ENCODE peak calls at places on chromosome 2, in five cellular contexts. Y, J, S, X and L are unnamed samples.

GRCh38 chr2:145158051-145158586 is 638.2 kb upstream of the ZEB2 start:
- DNase-seq in J (peak), S (peak), Y (no peak), X (peak), L (no peak)

GRCh38 chr2:133422946-133423345 is 145.3 kb downstream of the NCKAP5 start:
- DNase-seq in Y (no peak), S (no peak), J (no peak), X (no peak), L (no peak)

GRCh38 chr2:159891917-159892691 is 94.1 kb upstream of the CD302 start:
- DNase-seq in J (peak), Y (no peak), S (no peak), X (peak), L (no peak)

GRCh38 chr2:231615058-231615671 is 22.5 kb downstream of the TEX44 start:
- DNase-seq in X (peak), S (peak), J (no peak), Y (no peak), L (peak)

GRCh38 chr2:192515937-192516336 is 321.2 kb upstream of the TMEFF2 start:
- DNase-seq in J (no peak), Y (no peak), X (no peak), S (no peak), L (no peak)

GRCh38 chr2:30335981-30336538 is 104.7 kb downstream of the LBH start:
- DNase-seq in Y (peak), S (no peak), X (peak), J (no peak), L (no peak)

GRCh38 chr2:70647873-70648481 is 94.4 kb upstream of the TGFA start:
- DNase-seq in J (peak), X (peak), Y (peak), S (peak), L (peak)

GRCh38 chr2:220166616-220167015 is 539.2 kb downstream of the SLC4A3 start:
- DNase-seq in S (no peak), X (no peak), J (no peak), Y (no peak), L (no peak)

GRCh38 chr2:127857494-127857818 is 499 bp downstream of the POLR2D start:
- DNase-seq in Y (no peak), S (no peak), X (peak), J (no peak), L (peak)

GRCh38 chr2:223576873-223577272 is 25.3 kb downstream of the SCG2 start:
- DNase-seq in J (peak), Y (no peak), S (no peak), X (peak), L (no peak)

GRCh38 chr2:68099260-68099659 is 36.5 kb upstream of the C1D start:
- DNase-seq in X (no peak), S (no peak), Y (no peak), J (no peak), L (no peak)

GRCh38 chr2:80053522-80054338 is 250.8 kb downstream of the LRRTM1 start:
- DNase-seq in J (no peak), Y (no peak), X (peak), S (no peak), L (no peak)

GRCh38 chr2:85761-86160 is 39.5 kb upstream of the FAM110C start:
- DNase-seq in X (no peak), Y (no peak), J (no peak), S (no peak), L (no peak)

GRCh38 chr2:127155901-127156300 is 48.9 kb upstream of the BIN1 start:
- DNase-seq in J (no peak), Y (no peak), S (no peak), X (no peak), L (no peak)

GRCh38 chr2:223944166-223944703 is 900 bp downstream of the WDFY1 start:
- DNase-seq in J (no peak), Y (peak), S (peak), X (peak), L (peak)

GRCh38 chr2:158131919-158132566 is 30.4 kb downstream of the UPP2 start:
- DNase-seq in S (no peak), Y (no peak), X (no peak), J (no peak), L (no peak)

GRCh38 chr2:166127217-166128155 is at the start of gene SCN1A:
- DNase-seq in Y (peak), J (no peak), X (peak), S (no peak), L (peak)

GRCh38 chr2:161771148-161771547 is 146.9 kb downstream of the SLC4A10 start:
- DNase-seq in Y (no peak), X (no peak), S (no peak), J (no peak), L (no peak)

GRCh38 chr2:10995366-10995970 is 83.7 kb downstream of the KCNF1 start:
- DNase-seq in X (no peak), S (no peak), J (no peak), Y (no peak), L (no peak)

GRCh38 chr2:211941359-211941758 is 597.2 kb downstream of the ERBB4 start:
- DNase-seq in J (no peak), S (no peak), Y (no peak), X (no peak), L (no peak)

GRCh38 chr2:7427293-7428060 is 510.3 kb downstream of the RNF144A start:
- DNase-seq in Y (peak), S (no peak), J (peak), X (peak), L (peak)

GRCh38 chr2:202104286-202104870 is 31.3 kb downstream of the KIAA2012 start:
- DNase-seq in S (peak), Y (peak), X (peak), J (peak), L (peak)

GRCh38 chr2:57515366-57515765 is 531.2 kb upstream of the VRK2 start:
- DNase-seq in S (no peak), Y (no peak), J (no peak), X (no peak), L (no peak)

GRCh38 chr2:2839393-2840096 is 508.5 kb upstream of the MYT1L start:
- DNase-seq in S (no peak), J (no peak), Y (no peak), X (no peak), L (no peak)

GRCh38 chr2:178273787-178274360 is 79.6 kb downstream of the OSBPL6 start:
- DNase-seq in X (peak), S (no peak), J (no peak), Y (no peak), L (no peak)

GRCh38 chr2:188410504-188411235 is 119.0 kb downstream of the GULP1 start:
- DNase-seq in Y (no peak), S (no peak), X (no peak), J (no peak), L (no peak)

GRCh38 chr2:51120754-51121280 is 88.9 kb upstream of the NRXN1 start:
- DNase-seq in X (no peak), S (no peak), J (peak), Y (no peak), L (no peak)

GRCh38 chr2:105180491-105180972 is 61.0 kb upstream of the GPR45 start:
- DNase-seq in S (peak), X (no peak), Y (no peak), J (no peak), L (peak)

GRCh38 chr2:231670892-231671616 is 37.3 kb upstream of the PTMA start:
- DNase-seq in S (peak), X (peak), Y (no peak), J (no peak), L (peak)

GRCh38 chr2:168841445-168841844 is 39.0 kb downstream of the NOSTRIN start:
- DNase-seq in J (no peak), S (no peak), Y (no peak), X (no peak), L (no peak)

GRCh38 chr2:216426938-216427337 is 14.7 kb downstream of the SMARCAL1 start:
- DNase-seq in S (no peak), Y (no peak), J (peak), X (peak), L (no peak)

GRCh38 chr2:69298261-69298660 is 88.8 kb downstream of the GFPT1 start:
- DNase-seq in J (peak), X (no peak), S (no peak), Y (no peak), L (no peak)

GRCh38 chr2:128413014-128413717 is 94.5 kb upstream of the HS6ST1 start:
- DNase-seq in X (no peak), Y (no peak), S (no peak), J (no peak), L (no peak)

GRCh38 chr2:85585781-85586105 is 1.5 kb downstream of the VAMP5 start:
- DNase-seq in J (no peak), X (peak), S (no peak), Y (no peak), L (no peak)

GRCh38 chr2:85582467-85582866 is 1.8 kb upstream of the VAMP5 start:
- DNase-seq in X (no peak), Y (no peak), J (no peak), S (no peak), L (peak)

GRCh38 chr2:85584857-85585780 is 888 bp downstream of the VAMP5 start:
- DNase-seq in J (no peak), S (peak), X (peak), Y (no peak), L (no peak)

GRCh38 chr2:85584354-85584856 is at the start of gene VAMP5:
- DNase-seq in X (no peak), Y (peak), S (peak), J (no peak), L (peak)

DNA sequence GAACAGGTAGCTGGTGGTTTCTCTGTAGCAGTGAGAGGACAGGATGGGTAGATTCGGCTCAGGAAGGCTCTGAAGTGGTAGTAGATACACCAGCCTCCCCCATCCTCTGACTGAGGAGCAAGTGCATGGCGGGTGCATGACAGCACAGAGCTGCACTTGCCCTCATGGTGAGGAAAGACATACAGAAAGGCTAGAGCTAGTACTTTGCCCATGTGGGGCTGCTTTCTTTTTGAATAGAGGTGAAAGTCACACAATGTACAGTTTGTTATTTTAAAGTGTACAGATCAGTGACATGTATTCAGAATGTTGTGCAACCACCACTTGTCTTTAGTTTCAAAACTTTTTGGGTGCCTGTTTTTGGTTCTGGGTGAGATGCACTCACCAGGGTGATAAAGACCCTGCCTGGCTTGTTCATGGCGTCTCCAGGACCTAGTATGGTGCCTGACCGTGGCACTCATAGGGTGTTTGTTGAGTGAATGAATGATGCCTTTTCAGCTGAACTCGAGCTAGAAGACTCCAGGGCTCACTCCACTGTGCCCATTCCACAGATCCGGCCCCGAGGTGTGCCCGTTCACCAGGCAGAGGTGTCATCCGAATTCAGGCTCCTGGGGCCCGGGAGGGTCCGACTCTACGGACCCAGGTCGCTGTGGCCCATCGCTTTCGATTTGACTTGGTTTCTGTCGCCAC is 421 bp upstream of the VAMP5 start:
- DNase-seq in Y (no peak), J (no peak), S (no peak), X (no peak), L (peak)
- H3K4me3 ChIP-seq in Y (peak), J (peak), S (peak), X (no peak), L (peak)

DNA sequence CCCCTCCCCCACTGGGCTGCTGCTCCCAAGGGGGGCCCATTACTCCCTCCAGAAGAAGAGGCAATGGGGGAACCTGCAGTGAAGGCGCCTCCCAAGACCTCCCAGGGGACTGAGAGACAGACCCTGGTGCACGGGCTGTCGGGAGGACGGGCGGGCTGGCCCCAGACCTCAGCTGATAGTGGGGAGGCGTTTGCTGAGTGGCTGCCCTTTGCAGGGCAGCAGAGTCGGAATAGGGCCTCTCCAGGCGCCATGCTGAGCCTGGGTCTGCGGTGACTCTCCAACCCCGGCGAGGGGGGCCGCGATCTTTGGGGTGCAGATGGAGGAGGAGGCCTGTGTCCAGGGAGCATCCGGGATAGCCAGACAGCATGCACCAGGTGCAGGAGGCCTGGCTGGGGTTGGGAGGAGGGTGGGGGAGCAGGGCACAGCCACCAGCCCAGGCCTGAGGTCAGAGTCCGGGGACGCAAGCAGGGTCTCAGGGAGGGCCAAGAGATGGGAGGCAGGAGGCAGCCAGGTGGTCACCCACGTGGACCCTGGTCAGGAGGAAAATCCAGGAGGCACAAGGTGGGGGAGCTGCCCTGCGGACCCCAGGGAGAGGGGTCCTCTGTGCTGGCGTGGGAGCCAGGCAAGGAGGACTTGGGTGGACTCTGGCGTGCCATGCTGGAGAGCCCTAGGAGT is 11.0 kb downstream of the CROCC2 start:
- DNase-seq in J (no peak), Y (no peak), S (peak), X (no peak), L (peak)
- H3K4me3 ChIP-seq in J (no peak), Y (no peak), S (peak), X (no peak), L (no peak)

DNA sequence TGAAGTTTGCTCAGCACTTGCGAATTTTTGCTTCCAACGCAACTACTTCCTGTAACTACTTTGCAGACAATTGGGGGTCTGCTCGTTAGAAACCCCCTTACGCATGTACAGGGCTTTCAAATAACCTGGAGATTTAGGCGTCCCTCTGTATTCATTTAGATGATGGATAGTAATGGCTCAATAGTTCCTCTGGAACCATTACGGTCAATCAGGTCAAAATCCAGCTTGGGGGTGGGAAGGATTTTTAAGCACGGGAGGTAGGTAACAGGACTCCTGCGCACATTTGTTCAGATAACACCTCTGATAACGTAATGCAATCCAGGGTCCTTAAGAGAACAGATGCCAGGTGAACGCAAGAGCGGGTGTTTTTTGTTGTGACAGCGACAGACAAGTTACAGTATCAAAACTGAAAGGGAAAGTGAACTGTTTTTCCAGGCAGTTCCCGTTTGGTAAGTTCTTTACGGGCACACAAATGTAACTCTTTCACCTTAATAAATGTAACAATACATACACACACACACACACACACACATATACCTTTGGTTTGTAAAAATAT is 3.7 kb upstream of the OSR1 start:
- DNase-seq in J (no peak), Y (no peak), S (no peak), X (peak), L (no peak)
- H3K4me3 ChIP-seq in J (peak), Y (peak), S (peak), X (no peak), L (no peak)

GRCh38 chr2:233844064-233844807 is 10.1 kb downstream of the HJURP start:
- DNase-seq in X (no peak), S (no peak), Y (no peak), J (no peak), L (no peak)
- H3K4me3 ChIP-seq in X (no peak), S (no peak), Y (no peak), J (no peak), L (no peak)

GRCh38 chr2:120175000-120175581 is 48.1 kb downstream of the TMEM185B start:
- DNase-seq in S (no peak), X (peak), J (peak), Y (no peak), L (peak)
- H3K4me3 ChIP-seq in S (no peak), X (no peak), J (no peak), Y (no peak), L (no peak)

DNA sequence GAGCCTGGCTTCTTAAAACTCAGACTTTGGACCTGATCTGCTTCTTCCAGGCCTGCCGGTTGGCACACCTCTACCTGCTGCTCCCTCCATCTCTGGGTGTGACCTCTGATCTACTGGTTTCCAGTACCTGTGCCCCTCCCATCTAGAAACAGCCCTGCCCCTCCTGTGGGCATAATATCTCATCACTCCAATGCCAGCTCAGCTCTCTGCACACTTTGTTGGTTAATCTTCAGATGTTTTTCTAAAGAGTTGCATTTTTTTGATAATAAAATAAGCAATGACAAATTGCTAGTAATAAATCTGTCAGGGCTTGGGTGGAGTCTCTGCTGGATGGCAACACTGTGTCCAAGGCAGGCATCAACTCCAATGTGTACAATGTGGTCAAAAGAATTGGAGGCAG is 89.6 kb upstream of the PPP1CB start:
- DNase-seq in X (no peak), Y (no peak), J (no peak), S (peak), L (no peak)
- H3K4me3 ChIP-seq in X (no peak), Y (no peak), J (no peak), S (no peak), L (no peak)

GRCh38 chr2:176105078-176105726 is 1.9 kb upstream of the HOXD11 start:
- DNase-seq in X (no peak), S (no peak), J (no peak), Y (no peak), L (peak)
- H3K4me3 ChIP-seq in X (no peak), S (peak), J (no peak), Y (no peak), L (peak)

GRCh38 chr2:66581461-66582363 is 146.8 kb downstream of the MEIS1 start:
- DNase-seq in X (peak), Y (no peak), S (no peak), J (no peak), L (peak)

GRCh38 chr2:66582975-66583842 is 148.3 kb downstream of the MEIS1 start:
- DNase-seq in X (peak), S (no peak), Y (no peak), J (no peak), L (peak)

GRCh38 chr2:66580343-66580954 is 145.5 kb downstream of the MEIS1 start:
- DNase-seq in J (no peak), Y (no peak), X (no peak), S (no peak), L (no peak)

GRCh38 chr2:66584011-66584410 is 149.1 kb downstream of the MEIS1 start:
- DNase-seq in J (no peak), S (no peak), Y (no peak), X (no peak), L (no peak)

DNA sequence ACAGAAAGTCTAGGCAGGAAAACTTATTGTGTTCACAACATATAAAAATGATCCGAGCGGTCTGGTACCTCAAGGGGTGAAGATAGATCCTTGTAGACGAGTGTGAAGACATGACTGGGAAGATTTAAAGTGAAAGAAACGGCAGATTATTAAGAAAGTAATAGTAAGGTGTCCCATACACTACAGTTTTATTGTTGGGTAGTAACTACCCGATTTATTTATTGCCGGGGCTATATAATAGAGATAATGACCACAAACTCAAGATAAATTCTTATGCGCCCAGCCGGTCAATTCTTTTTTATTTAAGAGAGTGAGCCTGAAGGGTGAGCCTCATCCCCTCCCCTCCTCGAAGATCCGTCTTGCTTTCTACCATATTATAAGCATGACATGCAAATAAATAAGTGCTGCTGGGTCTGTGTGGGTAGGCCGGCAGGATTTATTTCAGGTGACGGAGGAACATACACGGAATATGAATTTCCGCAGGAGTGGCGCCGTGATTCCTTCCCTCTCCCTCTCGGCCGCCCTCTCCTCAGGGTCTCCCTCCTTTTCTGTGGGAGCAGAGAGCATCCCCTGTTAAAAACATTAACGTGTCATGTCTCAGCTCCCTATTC is 147.5 kb downstream of the MEIS1 start:
- DNase-seq in J (no peak), S (no peak), X (no peak), Y (no peak), L (peak)
- H3K4me3 ChIP-seq in J (no peak), S (peak), X (no peak), Y (no peak), L (no peak)